ENCODE peak calls at places on chromosomes 2 and 18, in seven cellular contexts. S is cardiac fibroblast, Z is dorsolateral prefrontal cortex, W is pancreas, J is NT2/D1, N is fibroblast of lung, O is NCI-H2081. F is an unnamed sample.

GRCh38 chr18:77068321-77068841 is 64.2 kb downstream of the MBP start:
- DNase-seq in S (peak; percentile 78), Z (no peak), J (no peak), N (peak; percentile 74), O (no peak), W (no peak), F (no peak)

GRCh38 chr2:233942731-233943130 is 25.6 kb downstream of the TRPM8 start:
- DNase-seq in S (no peak), N (no peak), O (no peak), W (no peak), Z (no peak), J (no peak), F (no peak)

GRCh38 chr2:201777043-201777442 is 3.7 kb downstream of the ALS2 start:
- DNase-seq in S (no peak), W (no peak), O (no peak), N (no peak), Z (no peak), J (no peak), F (no peak)

GRCh38 chr2:2600466-2600865 is 269.4 kb upstream of the MYT1L start:
- DNase-seq in S (no peak), N (no peak), W (no peak), J (no peak), Z (no peak), O (no peak), F (no peak)

GRCh38 chr2:3192920-3193319 is 184.7 kb downstream of the EIPR1 start:
- DNase-seq in O (no peak), N (no peak), J (no peak), W (no peak), S (no peak), Z (no peak), F (no peak)

GRCh38 chr2:217887841-217888665 is 114.7 kb downstream of the TNS1 start:
- DNase-seq in N (peak; percentile 59), W (no peak), J (no peak), O (no peak), Z (no peak), S (peak; percentile 73), F (no peak)

GRCh38 chr18:37364237-37364636 is 201.4 kb downstream of the CELF4 start:
- DNase-seq in J (no peak), N (no peak), W (peak; percentile 32), O (no peak), Z (no peak), S (no peak), F (no peak)

GRCh38 chr2:44550571-44550970 is 188.8 kb downstream of the CAMKMT start:
- DNase-seq in Z (no peak), O (no peak), N (peak; percentile 20), S (peak; percentile 43), J (no peak), W (no peak), F (no peak)

GRCh38 chr18:57915848-57916596 is 112.9 kb upstream of the ATP8B1 start:
- DNase-seq in N (no peak), J (no peak), O (no peak), S (peak; percentile 8), Z (peak; percentile 80), W (peak; percentile 6), F (no peak)

GRCh38 chr2:174633621-174633927 is 36.0 kb upstream of the WIPF1 start:
- DNase-seq in W (no peak), N (no peak), Z (no peak), S (no peak), J (no peak), O (no peak), F (no peak)

GRCh38 chr18:74496508-74497307 is 545 bp downstream of the CNDP2 start:
- DNase-seq in N (peak; percentile 57), Z (peak; percentile 62), O (peak; percentile 20), W (peak; percentile 67), S (peak; percentile 62), J (no peak), F (no peak)

GRCh38 chr2:32008811-32009478 is 1.9 kb downstream of the MEMO1 start:
- DNase-seq in N (peak; percentile 43), S (peak; percentile 34), W (peak; percentile 9), J (no peak), Z (no peak), O (no peak), F (no peak)

GRCh38 chr2:216636570-216637450 is 3.6 kb downstream of the IGFBP2 start:
- DNase-seq in O (no peak), J (no peak), S (peak; percentile 22), N (peak; percentile 84), W (peak; percentile 62), Z (peak; percentile 18), F (no peak)

GRCh38 chr2:105754999-105755398 is 10.3 kb downstream of the NCK2 start:
- DNase-seq in Z (no peak), J (no peak), S (no peak), W (no peak), O (no peak), N (no peak), F (no peak)

GRCh38 chr2:55618649-55619055 is 1.2 kb upstream of the PPP4R3B start:
- DNase-seq in S (peak; percentile 58), W (peak; percentile 51), Z (peak; percentile 55), O (peak; percentile 45), J (peak; percentile 15), N (peak; percentile 50), F (no peak)

GRCh38 chr2:121194626-121195025 is 90.4 kb downstream of the TFCP2L1 start:
- DNase-seq in J (no peak), S (no peak), W (no peak), Z (no peak), O (no peak), N (no peak), F (no peak)

GRCh38 chr2:40244251-40245010 is 207.5 kb downstream of the SLC8A1 start:
- DNase-seq in O (peak; percentile 54), N (peak; percentile 82), S (peak; percentile 85), W (peak; percentile 14), J (peak; percentile 65), Z (no peak), F (peak; percentile 63)

GRCh38 chr18:62522510-62523254 is at the start of gene ZCCHC2:
- DNase-seq in O (peak; percentile 98), J (peak; percentile 87), Z (peak; percentile 99), S (peak; percentile 98), W (peak; percentile 97), N (peak; percentile 96), F (peak; percentile 92)

GRCh38 chr2:239561448-239562001 is 160.7 kb upstream of the HDAC4 start:
- DNase-seq in N (no peak), S (no peak), Z (no peak), J (no peak), W (no peak), O (no peak), F (no peak)

GRCh38 chr18:35390956-35391695 is 14.0 kb upstream of the ZNF396 start:
- DNase-seq in S (no peak), Z (no peak), J (no peak), O (no peak), N (no peak), W (no peak), F (no peak)

GRCh38 chr18:49725809-49726514 is 87.4 kb downstream of the ACAA2 start:
- DNase-seq in W (peak; percentile 11), N (peak; percentile 100), J (peak; percentile 52), Z (no peak), O (no peak), S (peak; percentile 97), F (peak; percentile 90)

GRCh38 chr2:233076749-233077148 is 16.6 kb downstream of the INPP5D start:
- DNase-seq in N (no peak), O (no peak), J (no peak), S (no peak), Z (no peak), W (no peak), F (no peak)

GRCh38 chr2:42359894-42360483 is 1.0 kb downstream of the COX7A2L start:
- DNase-seq in Z (no peak), J (no peak), W (no peak), S (peak; percentile 67), O (no peak), N (peak; percentile 14), F (no peak)

GRCh38 chr2:64485961-64486360 is 32.0 kb downstream of the LGALSL start:
- DNase-seq in N (no peak), S (peak; percentile 31), Z (no peak), O (peak; percentile 20), W (no peak), J (no peak), F (no peak)

GRCh38 chr2:106852103-106852502 is 33.9 kb downstream of the ST6GAL2 start:
- DNase-seq in Z (no peak), O (no peak), N (no peak), W (no peak), J (peak; percentile 76), S (no peak), F (no peak)

GRCh38 chr2:208791257-208791656 is 384.7 kb downstream of the PTH2R start:
- DNase-seq in Z (no peak), S (no peak), W (no peak), O (no peak), J (no peak), N (no peak), F (no peak)

GRCh38 chr2:96913398-96914202 is 43.7 kb upstream of the SEMA4C start:
- DNase-seq in Z (peak; percentile 45), O (no peak), S (no peak), W (no peak), N (no peak), J (no peak), F (no peak)

GRCh38 chr2:127623388-127624320 is 22.3 kb upstream of the GPR17 start:
- DNase-seq in N (peak; percentile 78), Z (no peak), W (no peak), O (no peak), J (no peak), S (peak; percentile 67), F (no peak)

GRCh38 chr2:229679393-229680125 is 34.8 kb downstream of the DNER start:
- DNase-seq in W (no peak), Z (no peak), J (no peak), S (no peak), O (no peak), N (peak; percentile 36), F (no peak)

GRCh38 chr18:29979884-29980283 is 1062.7 kb downstream of the DSC3 start:
- DNase-seq in O (no peak), Z (no peak), J (no peak), N (no peak), S (peak; percentile 16), W (no peak), F (no peak)

GRCh38 chr2:171208648-171209047 is 48.0 kb upstream of the TLK1 start:
- DNase-seq in J (no peak), N (no peak), S (no peak), W (no peak), O (no peak), Z (no peak), F (no peak)

GRCh38 chr2:160293401-160293911 is 93.4 kb upstream of the ITGB6 start:
- DNase-seq in N (peak; percentile 94), Z (no peak), J (no peak), W (no peak), O (no peak), S (peak; percentile 96), F (no peak)

GRCh38 chr18:46821856-46822711 is 65.2 kb upstream of the ST8SIA5 start:
- DNase-seq in Z (no peak), N (peak; percentile 24), O (no peak), W (no peak), J (no peak), S (no peak), F (no peak)

F was measured in smooth muscle cell of the brain vasculature.